ENCODE peak calls at places on chromosome 2, in eight cellular contexts. U is amniotic stem cell; O is RWPE1; W is NCI-H2171 treated with DMSO at 0.1 percent for 48 hours; H is A549; D is H9; V is NCI-H1105 treated with DMSO at 0.1 percent for 48 hours; Z is stimulated activated CD4-positive, alpha-beta T cell treated with anti-CD3 and anti-CD28 coated beads, Interleukin-15, amount 100 ng/mL, for 24 hours. A is an unnamed sample.

GRCh38 chr2:20999906-21000645 is 43.8 kb downstream of the APOB start:
- DNase-seq in U (no peak), O (no peak), W (no peak), H (peak), D (no peak), V (no peak), Z (no peak), A (no peak)

GRCh38 chr2:241495172-241496002 is 13.0 kb downstream of the STK25 start:
- DNase-seq in U (no peak), O (no peak), W (no peak), H (no peak), D (no peak), V (no peak), Z (no peak), A (no peak)

GRCh38 chr2:136530154-136530553 is 235.2 kb upstream of the THSD7B start:
- DNase-seq in U (no peak), O (no peak), W (no peak), H (no peak), D (no peak), V (no peak), Z (no peak), A (no peak)

GRCh38 chr2:101540518-101540917 is 65.6 kb upstream of the RFX8 start:
- DNase-seq in U (peak), O (no peak), W (peak), H (no peak), D (no peak), V (no peak), Z (no peak), A (no peak)

GRCh38 chr2:9002313-9002636 is 1.2 kb downstream of the MBOAT2 start:
- DNase-seq in U (no peak), O (no peak), W (no peak), H (no peak), D (no peak), V (no peak), Z (no peak), A (no peak)

GRCh38 chr2:28598484-28598883 is 102.6 kb downstream of the PLB1 start:
- DNase-seq in U (no peak), O (no peak), W (no peak), H (no peak), D (no peak), V (no peak), Z (no peak), A (no peak)

GRCh38 chr2:38704664-38705063 is 38.8 kb downstream of the GALM start:
- DNase-seq in U (no peak), O (no peak), W (no peak), H (no peak), D (no peak), V (no peak), Z (no peak), A (no peak)

GRCh38 chr2:198807131-198807530 is 650.6 kb downstream of the SATB2 start:
- DNase-seq in U (no peak), O (peak), W (no peak), H (no peak), D (no peak), V (no peak), Z (no peak), A (no peak)

GRCh38 chr2:12261993-12262680 is 454.6 kb upstream of the TRIB2 start:
- DNase-seq in U (no peak), O (peak), W (peak), H (no peak), D (no peak), V (peak), Z (no peak), A (no peak)

GRCh38 chr2:85400541-85400940 is 9.6 kb downstream of the CAPG start:
- DNase-seq in U (no peak), O (no peak), W (no peak), H (no peak), D (no peak), V (no peak), Z (no peak), A (no peak)

GRCh38 chr2:35526741-35527140 is 828.8 kb upstream of the CRIM1 start:
- DNase-seq in U (no peak), O (no peak), W (no peak), H (no peak), D (no peak), V (no peak), Z (no peak), A (no peak)

GRCh38 chr2:212520340-212520739 is 18.3 kb downstream of the ERBB4 start:
- DNase-seq in U (no peak), O (no peak), W (peak), H (no peak), D (no peak), V (peak), Z (no peak), A (peak)

GRCh38 chr2:156115338-156115737 is 217.2 kb downstream of the NR4A2 start:
- DNase-seq in U (no peak), O (no peak), W (no peak), H (no peak), D (no peak), V (no peak), Z (no peak), A (no peak)

GRCh38 chr2:125959047-125959446 is 696.9 kb upstream of the GYPC start:
- DNase-seq in U (no peak), O (no peak), W (no peak), H (no peak), D (peak), V (no peak), Z (no peak), A (no peak)

GRCh38 chr2:20561703-20562454 is 89.0 kb downstream of the HS1BP3 start:
- DNase-seq in U (peak), O (peak), W (no peak), H (no peak), D (no peak), V (no peak), Z (no peak), A (peak)

GRCh38 chr2:223560704-223561435 is 41.3 kb downstream of the SCG2 start:
- DNase-seq in U (no peak), O (no peak), W (no peak), H (peak), D (no peak), V (peak), Z (no peak), A (peak)

GRCh38 chr2:162072181-162072702 is 1.8 kb downstream of the DPP4 start:
- DNase-seq in U (peak), O (no peak), W (no peak), H (no peak), D (no peak), V (no peak), Z (no peak), A (no peak)

GRCh38 chr2:128628206-128628605 is 309.5 kb upstream of the HS6ST1 start:
- DNase-seq in U (no peak), O (no peak), W (no peak), H (no peak), D (no peak), V (no peak), Z (no peak), A (no peak)

GRCh38 chr2:99660616-99661416 is 171.0 kb upstream of the REV1 start:
- DNase-seq in U (no peak), O (no peak), W (no peak), H (no peak), D (no peak), V (no peak), Z (no peak), A (no peak)

GRCh38 chr2:139916822-139917221 is 1136.6 kb upstream of the NXPH2 start:
- DNase-seq in U (no peak), O (no peak), W (no peak), H (no peak), D (no peak), V (no peak), Z (no peak), A (peak)

GRCh38 chr2:239648607-239649006 is 247.8 kb upstream of the HDAC4 start:
- DNase-seq in U (no peak), O (no peak), W (peak), H (no peak), D (no peak), V (no peak), Z (no peak), A (no peak)

GRCh38 chr2:58974426-58974825 is 733.3 kb upstream of the FANCL start:
- DNase-seq in U (no peak), O (no peak), W (no peak), H (no peak), D (no peak), V (no peak), Z (no peak), A (no peak)

GRCh38 chr2:26088038-26088643 is 54.3 kb downstream of the RAB10 start:
- DNase-seq in U (no peak), O (peak), W (peak), H (peak), D (no peak), V (peak), Z (peak), A (peak)

GRCh38 chr2:101223814-101224231 is 28.9 kb upstream of the CNOT11 start:
- DNase-seq in U (no peak), O (no peak), W (no peak), H (no peak), D (no peak), V (no peak), Z (peak), A (no peak)

GRCh38 chr2:18454692-18455255 is 105.7 kb downstream of the RDH14 start:
- DNase-seq in U (no peak), O (no peak), W (no peak), H (no peak), D (no peak), V (no peak), Z (no peak), A (no peak)

GRCh38 chr2:199979398-199979797 is 24.0 kb downstream of the MAIP1 start:
- DNase-seq in U (no peak), O (no peak), W (no peak), H (no peak), D (no peak), V (no peak), Z (no peak), A (no peak)

GRCh38 chr2:218882866-218883366 is 2.3 kb downstream of the WNT10A start:
- DNase-seq in U (no peak), O (peak), W (no peak), H (no peak), D (no peak), V (no peak), Z (peak), A (no peak)

GRCh38 chr2:118474151-118474561 is 373.3 kb downstream of the EN1 start:
- DNase-seq in U (no peak), O (no peak), W (no peak), H (no peak), D (no peak), V (peak), Z (no peak), A (no peak)